ENCODE peak calls at places on chromosomes 1 and 21, in five cellular contexts. L is A549, Y is HT1080, O is EH, R is T-cell. N is an unnamed sample.

GRCh38 chr1:1225238-1225845 is 6.5 kb downstream of the SDF4 start:
- DNase-seq in L (no peak), Y (no peak), O (no peak), R (no peak), N (no peak)

GRCh38 chr21:25881524-25882376 is 147.0 kb downstream of the GABPA start:
- DNase-seq in L (peak), Y (peak), O (peak), R (peak), N (peak)

GRCh38 chr1:15258828-15259588 is 12.0 kb downstream of the FHAD1 start:
- DNase-seq in L (no peak), Y (no peak), O (no peak), R (no peak), N (no peak)

GRCh38 chr1:67894981-67895735 is 61.9 kb upstream of the GNG12 start:
- DNase-seq in L (no peak), Y (no peak), O (no peak), R (no peak), N (no peak)

GRCh38 chr1:214361636-214362035 is 80.7 kb downstream of the SMYD2 start:
- DNase-seq in L (no peak), Y (no peak), O (no peak), R (no peak), N (no peak)

GRCh38 chr21:42991992-42992740 is 17.8 kb downstream of the PKNOX1 start:
- DNase-seq in L (no peak), Y (peak), O (peak), R (no peak), N (no peak)

GRCh38 chr1:115099693-115100050 is 10.4 kb upstream of the TSPAN2 start:
- DNase-seq in L (no peak), Y (no peak), O (peak), R (no peak), N (no peak)

GRCh38 chr1:152870831-152871730 is 7.0 kb upstream of the SMCP start:
- DNase-seq in L (peak), Y (peak), O (peak), R (no peak), N (peak)

GRCh38 chr1:20445956-20446355 is 40.1 kb downstream of the CAMK2N1 start:
- DNase-seq in L (no peak), Y (no peak), O (no peak), R (no peak), N (no peak)

GRCh38 chr1:33385251-33385650 is 45.6 kb downstream of the PHC2 start:
- DNase-seq in L (no peak), Y (no peak), O (no peak), R (no peak), N (no peak)

GRCh38 chr1:233025156-233025555 is 74.7 kb downstream of the NTPCR start:
- DNase-seq in L (peak), Y (peak), O (peak), R (no peak), N (peak)

GRCh38 chr21:28615276-28615675 is 377.4 kb downstream of the LTN1 start:
- DNase-seq in L (no peak), Y (peak), O (peak), R (no peak), N (no peak)

GRCh38 chr1:116912846-116913245 is 3.1 kb downstream of the PTGFRN start:
- DNase-seq in L (no peak), Y (no peak), O (no peak), R (no peak), N (no peak)

GRCh38 chr1:222326710-222327036 is 221.2 kb downstream of the HHIPL2 start:
- DNase-seq in L (no peak), Y (no peak), O (no peak), R (no peak), N (no peak)

GRCh38 chr1:51833700-51834099 is 44.8 kb downstream of the NRDC start:
- DNase-seq in L (no peak), Y (peak), O (peak), R (no peak), N (no peak)

GRCh38 chr1:31545927-31546540 is 30.3 kb upstream of the TINAGL1 start:
- DNase-seq in L (no peak), Y (no peak), O (no peak), R (no peak), N (no peak)

GRCh38 chr1:24909388-24909898 is 20.6 kb downstream of the RUNX3 start:
- DNase-seq in L (peak), Y (no peak), O (peak), R (no peak), N (peak)

GRCh38 chr1:175477248-175477647 is 266.1 kb downstream of the TNR start:
- DNase-seq in L (no peak), Y (no peak), O (no peak), R (no peak), N (no peak)

GRCh38 chr21:36985761-36986594 is 19.5 kb upstream of the HLCS start:
- DNase-seq in L (no peak), Y (no peak), O (no peak), R (no peak), N (no peak)

GRCh38 chr1:44842763-44843655 is at the start of gene PTCH2:
- DNase-seq in L (peak), Y (no peak), O (peak), R (no peak), N (peak)

GRCh38 chr1:247465796-247466195 is 7.9 kb upstream of the OR2B11 start:
- DNase-seq in L (no peak), Y (no peak), O (no peak), R (no peak), N (no peak)

GRCh38 chr1:199759268-199759724 is 268.2 kb upstream of the NR5A2 start:
- DNase-seq in L (peak), Y (peak), O (peak), R (no peak), N (peak)

GRCh38 chr1:110556471-110556807 is 37.5 kb upstream of the KCNA10 start:
- DNase-seq in L (no peak), Y (no peak), O (no peak), R (no peak), N (no peak)

GRCh38 chr1:110170726-110171125 is 20.4 kb downstream of the SLC6A17 start:
- DNase-seq in L (no peak), Y (no peak), O (no peak), R (no peak), N (no peak)

GRCh38 chr1:37732111-37732780 is 32.7 kb downstream of the EPHA10 start:
- DNase-seq in L (no peak), Y (no peak), O (no peak), R (no peak), N (peak)

GRCh38 chr1:210302501-210302900 is 26.2 kb upstream of the HHAT start:
- DNase-seq in L (no peak), Y (no peak), O (no peak), R (no peak), N (no peak)

GRCh38 chr21:38678827-38679226 is 126.9 kb upstream of the ETS2 start:
- DNase-seq in L (no peak), Y (no peak), O (no peak), R (no peak), N (no peak)

GRCh38 chr1:238677567-238677966 is 708.8 kb upstream of the CHRM3 start:
- DNase-seq in L (no peak), Y (peak), O (peak), R (no peak), N (no peak)

GRCh38 chr1:90114521-90115141 is 119.7 kb downstream of the ZNF326 start:
- DNase-seq in L (peak), Y (peak), O (peak), R (no peak), N (peak)

GRCh38 chr1:225736651-225737097 is 41.0 kb upstream of the SRP9 start:
- DNase-seq in L (no peak), Y (no peak), O (no peak), R (no peak), N (no peak)

GRCh38 chr21:41845310-41846032 is 33.7 kb downstream of the PRDM15 start:
- DNase-seq in L (no peak), Y (no peak), O (peak), R (no peak), N (no peak)